ENCODE peak calls at places on chromosomes 3 and 15, in six cellular contexts. K, R, L, O, I and W are unnamed samples.

GRCh38 chr3:134352031-134352671 is 22.1 kb downstream of the AMOTL2 start:
- DNase-seq in L (peak), I (no peak), O (no peak), R (no peak), K (peak), W (peak)

GRCh38 chr3:1172642-1173041 is 79.8 kb downstream of the CNTN6 start:
- DNase-seq in R (no peak), K (no peak), O (no peak), L (no peak), I (no peak), W (no peak)

GRCh38 chr15:47351501-47351900 is 365.8 kb upstream of the SEMA6D start:
- DNase-seq in I (no peak), L (no peak), R (no peak), K (no peak), O (no peak), W (no peak)

GRCh38 chr3:71103430-71103881 is 480.1 kb downstream of the FOXP1 start:
- DNase-seq in O (peak), L (peak), R (no peak), K (peak), I (no peak), W (peak)

GRCh38 chr15:99433026-99433756 is 132.6 kb upstream of the MEF2A start:
- DNase-seq in L (no peak), R (no peak), K (peak), O (no peak), I (peak), W (no peak)

GRCh38 chr3:71160800-71161546 is 422.6 kb downstream of the FOXP1 start:
- DNase-seq in R (peak), L (no peak), O (peak), I (no peak), K (peak), W (peak)

GRCh38 chr3:138944842-138945645 is 1.9 kb downstream of the FOXL2 start:
- DNase-seq in O (peak), R (no peak), L (peak), I (no peak), K (no peak), W (no peak)

GRCh38 chr3:46935168-46935858 is 41.2 kb downstream of the CCDC12 start:
- DNase-seq in I (no peak), O (peak), K (peak), R (no peak), L (peak), W (peak)

GRCh38 chr15:34900748-34901147 is 68.8 kb downstream of the AQR start:
- DNase-seq in R (no peak), I (no peak), L (no peak), K (no peak), O (no peak), W (no peak)

GRCh38 chr3:101898752-101899169 is 49.4 kb downstream of the NFKBIZ start:
- DNase-seq in I (peak), K (no peak), R (peak), L (no peak), O (no peak), W (no peak)

GRCh38 chr3:195197764-195198423 is 73.1 kb downstream of the XXYLT1 start:
- DNase-seq in K (peak), L (peak), I (no peak), R (no peak), O (peak), W (peak)

GRCh38 chr3:9782777-9783176 is 9.5 kb downstream of the TADA3 start:
- DNase-seq in R (peak), K (no peak), I (no peak), O (no peak), L (no peak), W (no peak)

GRCh38 chr3:172622916-172623700 is 87.8 kb downstream of the NCEH1 start:
- DNase-seq in I (no peak), K (peak), L (no peak), R (peak), O (peak), W (peak)

GRCh38 chr3:68239542-68239941 is 585.1 kb upstream of the SUCLG2 start:
- DNase-seq in I (no peak), R (no peak), L (no peak), K (no peak), O (no peak), W (no peak)

GRCh38 chr3:60641354-60641753 is 609.9 kb downstream of the FHIT start:
- DNase-seq in K (no peak), R (no peak), L (no peak), I (no peak), O (no peak), W (no peak)

GRCh38 chr3:100561459-100562158 is 47.8 kb upstream of the ADGRG7 start:
- DNase-seq in L (peak), O (peak), I (no peak), K (peak), R (no peak), W (peak)

GRCh38 chr3:47409688-47410416 is 29.0 kb downstream of the PTPN23 start:
- DNase-seq in R (no peak), I (no peak), L (no peak), O (no peak), K (no peak), W (no peak)

GRCh38 chr15:89908226-89908625 is 4.5 kb downstream of the ARPIN start:
- DNase-seq in R (no peak), L (no peak), K (no peak), O (no peak), I (no peak), W (no peak)

GRCh38 chr3:61719278-61719977 is 158.1 kb downstream of the PTPRG start:
- DNase-seq in K (no peak), R (no peak), O (no peak), L (no peak), I (no peak), W (no peak)

DNA sequence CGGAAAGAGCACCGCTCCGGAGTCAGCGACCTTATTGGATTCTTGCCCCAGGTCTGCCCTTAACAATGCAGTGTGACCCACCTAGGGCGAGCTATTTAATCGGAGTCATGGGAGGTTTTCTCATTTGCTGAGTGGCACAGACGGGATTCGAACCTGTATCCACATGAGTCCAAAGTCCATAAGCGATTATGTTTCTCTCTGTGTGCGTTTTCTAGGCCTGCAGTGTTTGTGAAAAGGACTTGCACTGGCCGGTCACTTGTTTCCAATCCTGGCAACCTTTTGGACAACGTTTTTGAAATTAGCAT is 686 bp upstream of the HDGFL3 start:
- DNase-seq in K (no peak), R (no peak), I (no peak), L (no peak), O (no peak), W (peak)
- H3K4me3 ChIP-seq in K (peak), R (peak), I (peak), L (peak), O (peak), W (peak)

GRCh38 chr15:67918205-67918861 is 78.5 kb upstream of the RNU6-1 start:
- DNase-seq in O (no peak), R (no peak), I (no peak), K (no peak), L (no peak), W (no peak)
- TF ChIP-seq CTCF in O (no peak), R (no peak), I (no peak), K (no peak), L (no peak), W (no peak)

GRCh38 chr3:137764001-137764433 is at the start of gene SOX14:
- DNase-seq in L (no peak), R (no peak), O (no peak), I (no peak), K (no peak), W (no peak)

GRCh38 chr3:137761563-137762503 is 2.3 kb upstream of the SOX14 start:
- DNase-seq in O (no peak), R (no peak), I (no peak), L (no peak), K (no peak), W (no peak)

GRCh38 chr3:137764563-137765309 is 621 bp downstream of the SOX14 start:
- DNase-seq in R (no peak), O (no peak), I (no peak), L (no peak), K (no peak), W (no peak)

GRCh38 chr3:137762674-137763593 is 1.2 kb upstream of the SOX14 start:
- DNase-seq in R (no peak), L (no peak), I (no peak), K (no peak), O (no peak), W (no peak)

GRCh38 chr3:137763594-137763938 is 549 bp upstream of the SOX14 start:
- DNase-seq in L (no peak), I (no peak), R (no peak), K (no peak), O (no peak), W (no peak)
- H3K4me3 ChIP-seq in L (no peak), I (no peak), R (no peak), K (no peak), O (no peak), W (no peak)

GRCh38 chr15:53160092-53160704 is 370.1 kb upstream of the ONECUT1 start:
- DNase-seq in L (no peak), R (no peak), O (no peak), I (no peak), K (no peak), W (no peak)
- TF ChIP-seq CTCF in L (no peak), R (no peak), O (no peak), I (no peak), K (no peak), W (no peak)